ENCODE peak calls at places on chromosomes 6 and 20, in eight cellular contexts. R, Q, E, M, J, L, O and V are unnamed samples.

GRCh38 chr20:35200255-35200654 is 26.2 kb upstream of the MMP24 start:
- DNase-seq in R (peak), Q (no peak), E (no peak), M (no peak), J (peak), L (no peak), O (no peak), V (no peak)

GRCh38 chr6:16769131-16769985 is 8.1 kb upstream of the ATXN1 start:
- DNase-seq in R (no peak), Q (peak), E (no peak), M (peak), J (peak), L (no peak), O (peak), V (peak)

GRCh38 chr20:19244291-19244690 is 31.8 kb downstream of the SLC24A3 start:
- DNase-seq in R (no peak), Q (no peak), E (no peak), M (no peak), J (no peak), L (no peak), O (no peak), V (no peak)

GRCh38 chr6:31216208-31216898 is 45.9 kb upstream of the POU5F1 start:
- DNase-seq in R (peak), Q (no peak), E (no peak), M (no peak), J (no peak), L (no peak), O (no peak), V (peak)

GRCh38 chr6:139291813-139292619 is at the start of gene TXLNB:
- DNase-seq in R (no peak), Q (no peak), E (peak), M (peak), J (peak), L (no peak), O (peak), V (peak)

GRCh38 chr20:24627291-24627690 is 157.9 kb downstream of the SYNDIG1 start:
- DNase-seq in R (no peak), Q (no peak), E (no peak), M (no peak), J (no peak), L (no peak), O (no peak), V (no peak)

GRCh38 chr6:88168362-88168761 is 2.2 kb upstream of the CNR1 start:
- DNase-seq in R (no peak), Q (no peak), E (no peak), M (no peak), J (no peak), L (no peak), O (no peak), V (no peak)

GRCh38 chr20:45887346-45887715 is at the start of gene SPATA25:
- DNase-seq in R (no peak), Q (no peak), E (no peak), M (no peak), J (no peak), L (no peak), O (no peak), V (no peak)

GRCh38 chr20:4267242-4267641 is 251.9 kb upstream of the RNF24 start:
- DNase-seq in R (no peak), Q (no peak), E (no peak), M (no peak), J (no peak), L (no peak), O (no peak), V (no peak)

GRCh38 chr6:130934848-130935585 is 107.8 kb downstream of the SMLR1 start:
- DNase-seq in R (no peak), Q (no peak), E (no peak), M (no peak), J (no peak), L (no peak), O (no peak), V (no peak)

GRCh38 chr6:137829641-137830083 is 37.4 kb upstream of the TNFAIP3 start:
- DNase-seq in R (peak), Q (no peak), E (no peak), M (no peak), J (no peak), L (no peak), O (no peak), V (no peak)

GRCh38 chr6:168715643-168716481 is 274.9 kb downstream of the SMOC2 start:
- DNase-seq in R (no peak), Q (no peak), E (no peak), M (no peak), J (no peak), L (no peak), O (no peak), V (no peak)

GRCh38 chr6:101522254-101522653 is 128.7 kb downstream of the GRIK2 start:
- DNase-seq in R (no peak), Q (no peak), E (no peak), M (no peak), J (no peak), L (no peak), O (no peak), V (no peak)

GRCh38 chr20:381581-382290 is 1.2 kb downstream of the TRIB3 start:
- DNase-seq in R (no peak), Q (peak), E (peak), M (peak), J (peak), L (peak), O (peak), V (peak)

GRCh38 chr6:34583461-34583860 is 27.3 kb upstream of the SPDEF start:
- DNase-seq in R (no peak), Q (no peak), E (peak), M (no peak), J (no peak), L (no peak), O (no peak), V (no peak)

GRCh38 chr20:37230200-37230599 is 31.4 kb downstream of the GHRH start:
- DNase-seq in R (no peak), Q (no peak), E (no peak), M (no peak), J (no peak), L (no peak), O (no peak), V (no peak)

GRCh38 chr6:17012421-17013225 is 89.2 kb upstream of the STMND1 start:
- DNase-seq in R (no peak), Q (no peak), E (no peak), M (peak), J (peak), L (no peak), O (no peak), V (no peak)

GRCh38 chr6:37954791-37955190 is 135.3 kb downstream of the ZFAND3 start:
- DNase-seq in R (no peak), Q (no peak), E (no peak), M (no peak), J (no peak), L (no peak), O (no peak), V (no peak)

GRCh38 chr6:8953310-8953709 is 518.0 kb upstream of the SLC35B3 start:
- DNase-seq in R (no peak), Q (no peak), E (no peak), M (no peak), J (no peak), L (no peak), O (no peak), V (no peak)